ENCODE peak calls at places on chromosomes 3 and 15, in five cellular contexts. V is neural progenitor cell, H is A549, W is fibroblast of the aortic adventitia, P is astrocyte of the cerebellum. Q is an unnamed sample.

GRCh38 chr3:182244222-182244971 is 532.7 kb downstream of the SOX2 start:
- DNase-seq in V (no peak), H (no peak), W (no peak), P (no peak), Q (no peak)

GRCh38 chr3:50317303-50317702 is 5.2 kb downstream of the HYAL2 start:
- DNase-seq in V (no peak), H (no peak), W (no peak), P (no peak), Q (no peak)

GRCh38 chr3:23159929-23160328 is 43.2 kb upstream of the UBE2E2 start:
- DNase-seq in V (no peak), H (peak), W (peak), P (peak), Q (peak)

GRCh38 chr3:154135511-154136173 is 14.5 kb downstream of the ARHGEF26 start:
- DNase-seq in V (no peak), H (no peak), W (no peak), P (no peak), Q (no peak)

GRCh38 chr15:72288796-72289596 is 16.6 kb upstream of the PARP6 start:
- DNase-seq in V (no peak), H (no peak), W (no peak), P (no peak), Q (no peak)

GRCh38 chr15:67783303-67783702 is 42.0 kb upstream of the SKOR1 start:
- DNase-seq in V (no peak), H (no peak), W (no peak), P (no peak), Q (no peak)

GRCh38 chr15:74901612-74902063 is 5.0 kb downstream of the FAM219B start:
- DNase-seq in V (peak), H (peak), W (peak), P (no peak), Q (no peak)

GRCh38 chr3:159669024-159669476 is 319.6 kb upstream of the IL12A start:
- DNase-seq in V (no peak), H (peak), W (peak), P (no peak), Q (peak)

GRCh38 chr3:158713094-158713499 is 19.2 kb downstream of the RARRES1 start:
- DNase-seq in V (peak), H (no peak), W (peak), P (no peak), Q (no peak)

GRCh38 chr15:86066174-86066829 is 13.4 kb upstream of the AGBL1 start:
- DNase-seq in V (no peak), H (no peak), W (no peak), P (no peak), Q (no peak)

GRCh38 chr3:150324825-150325224 is 83.3 kb upstream of the TSC22D2 start:
- DNase-seq in V (no peak), H (no peak), W (no peak), P (no peak), Q (no peak)

GRCh38 chr3:43503067-43503728 is 118.6 kb downstream of the ANO10 start:
- DNase-seq in V (peak), H (peak), W (peak), P (peak), Q (no peak)

GRCh38 chr3:141233457-141234161 is 2.0 kb downstream of the PXYLP1 start:
- DNase-seq in V (no peak), H (no peak), W (no peak), P (no peak), Q (no peak)

GRCh38 chr3:20375302-20375701 is 189.3 kb upstream of the SGO1 start:
- DNase-seq in V (no peak), H (no peak), W (no peak), P (no peak), Q (no peak)

GRCh38 chr3:51355891-51356578 is 29.1 kb upstream of the MANF start:
- DNase-seq in V (no peak), H (no peak), W (no peak), P (no peak), Q (no peak)

GRCh38 chr3:194042947-194043346 is 93.0 kb upstream of the HES1 start:
- DNase-seq in V (no peak), H (peak), W (peak), P (peak), Q (peak)

GRCh38 chr3:8482960-8483665 is 18.5 kb upstream of the LMCD1 start:
- DNase-seq in V (no peak), H (peak), W (peak), P (peak), Q (peak)

GRCh38 chr3:48408823-48409281 is 21.0 kb downstream of the PLXNB1 start:
- DNase-seq in V (no peak), H (no peak), W (no peak), P (no peak), Q (no peak)

GRCh38 chr3:141313091-141313683 is 55.1 kb upstream of the ZBTB38 start:
- DNase-seq in V (no peak), H (no peak), W (no peak), P (no peak), Q (no peak)

GRCh38 chr15:101167366-101167790 is 84.5 kb downstream of the CHSY1 start:
- DNase-seq in V (no peak), H (no peak), W (peak), P (no peak), Q (no peak)

GRCh38 chr15:45630958-45631691 is 3.7 kb upstream of the SQOR start:
- DNase-seq in V (no peak), H (peak), W (peak), P (peak), Q (peak)

GRCh38 chr3:155701882-155702465 is 42.9 kb downstream of the PLCH1 start:
- DNase-seq in V (peak), H (peak), W (peak), P (peak), Q (peak)

GRCh38 chr3:63912768-63913588 is 795 bp upstream of the SCAANT1 start:
- DNase-seq in V (peak), H (peak), W (peak), P (peak), Q (peak)

GRCh38 chr3:98817546-98817945 is 54.4 kb downstream of the ST3GAL6 start:
- DNase-seq in V (peak), H (peak), W (peak), P (peak), Q (no peak)

GRCh38 chr3:194488007-194488742 is 1.4 kb upstream of the ATP13A3 start:
- DNase-seq in V (no peak), H (no peak), W (peak), P (no peak), Q (no peak)

GRCh38 chr3:4996771-4997291 is 17.6 kb downstream of the BHLHE40 start:
- DNase-seq in V (no peak), H (no peak), W (no peak), P (no peak), Q (no peak)

GRCh38 chr15:71374607-71375352 is 259.5 kb downstream of the THSD4 start:
- DNase-seq in V (no peak), H (no peak), W (peak), P (no peak), Q (no peak)

GRCh38 chr15:34810455-34811146 is 15.3 kb upstream of the ACTC1 start:
- DNase-seq in V (no peak), H (peak), W (peak), P (peak), Q (peak)

GRCh38 chr3:160808838-160809237 is 52.8 kb downstream of the PPM1L start:
- DNase-seq in V (no peak), H (no peak), W (no peak), P (no peak), Q (no peak)

GRCh38 chr15:52790166-52790708 is at the start of gene ONECUT1:
- DNase-seq in V (peak), H (peak), W (peak), P (no peak), Q (no peak)

GRCh38 chr3:38047896-38048295 is 8.9 kb downstream of the DLEC1 start:
- DNase-seq in V (no peak), H (no peak), W (no peak), P (no peak), Q (no peak)

GRCh38 chr3:186097317-186097662 is 11.6 kb downstream of the ETV5 start:
- DNase-seq in V (no peak), H (no peak), W (no peak), P (no peak), Q (no peak)

GRCh38 chr3:129305592-129306091 is 27.0 kb downstream of the HMCES start:
- DNase-seq in V (peak), H (no peak), W (peak), P (peak), Q (peak)

GRCh38 chr3:182793663-182794454 is 555 bp downstream of the ATP11B start:
- DNase-seq in V (peak), H (peak), W (peak), P (no peak), Q (no peak)

GRCh38 chr3:184096811-184097378 is at the start of gene HTR3E:
- DNase-seq in V (no peak), H (no peak), W (no peak), P (no peak), Q (no peak)

GRCh38 chr3:194828126-194828525 is 142.4 kb downstream of the FAM43A start:
- DNase-seq in V (no peak), H (no peak), W (no peak), P (no peak), Q (no peak)

GRCh38 chr3:18440053-18440768 is 15.1 kb upstream of the SATB1 start:
- DNase-seq in V (no peak), H (no peak), W (no peak), P (no peak), Q (no peak)
- H3K4me3 ChIP-seq in V (no peak), H (no peak), W (no peak), P (no peak), Q (no peak)

GRCh38 chr15:31001702-31002101 is 10.3 kb upstream of the MTMR10 start:
- DNase-seq in V (no peak), H (no peak), W (no peak), P (no peak), Q (no peak)
- H3K4me3 ChIP-seq in V (no peak), H (no peak), W (no peak), P (no peak), Q (no peak)

DNA sequence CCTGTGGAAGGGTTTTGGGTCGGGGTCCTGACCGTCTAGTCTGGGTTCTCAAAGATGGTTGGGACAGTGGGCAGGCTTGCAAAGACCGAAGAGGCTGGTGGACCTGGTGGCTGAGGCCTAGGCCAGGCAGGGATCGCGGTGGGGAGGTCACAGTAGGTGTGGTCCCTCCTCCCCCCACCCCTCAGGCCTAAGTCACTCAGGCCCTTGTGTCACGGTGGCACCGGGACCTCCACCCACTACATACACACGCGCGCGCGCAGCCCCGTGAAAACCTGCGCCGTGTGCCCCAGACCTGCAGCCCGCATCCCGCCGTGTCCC is 24.2 kb downstream of the SEC61A1 start:
- DNase-seq in V (no peak), H (no peak), W (no peak), P (no peak), Q (no peak)
- H3K4me3 ChIP-seq in V (peak), H (no peak), W (peak), P (peak), Q (peak)

GRCh38 chr3:167870201-167870600 is 134.7 kb downstream of the SERPINI1 start:
- DNase-seq in V (no peak), H (no peak), W (no peak), P (no peak), Q (no peak)
- H3K4me3 ChIP-seq in V (no peak), H (no peak), W (no peak), P (no peak), Q (no peak)

GRCh38 chr15:60477164-60477563 is 1.8 kb downstream of the ICE2 start:
- DNase-seq in V (no peak), H (no peak), W (no peak), P (no peak), Q (no peak)
- H3K4me3 ChIP-seq in V (peak), H (peak), W (peak), P (peak), Q (no peak)

GRCh38 chr3:173583496-173583895 is 186.0 kb downstream of the NLGN1 start:
- DNase-seq in V (peak), H (no peak), W (no peak), P (no peak), Q (no peak)
- H3K4me3 ChIP-seq in V (peak), H (no peak), W (no peak), P (no peak), Q (no peak)

GRCh38 chr3:188051801-188052228 is 102.1 kb upstream of the LPP start:
- DNase-seq in V (no peak), H (no peak), W (peak), P (no peak), Q (no peak)

GRCh38 chr3:188053710-188054379 is 100.1 kb upstream of the LPP start:
- DNase-seq in V (no peak), H (no peak), W (no peak), P (no peak), Q (no peak)

GRCh38 chr3:188052966-188053340 is 101.0 kb upstream of the LPP start:
- DNase-seq in V (no peak), H (no peak), W (no peak), P (no peak), Q (no peak)

GRCh38 chr3:188049890-188050530 is 103.9 kb upstream of the LPP start:
- DNase-seq in V (no peak), H (no peak), W (no peak), P (no peak), Q (no peak)

DNA sequence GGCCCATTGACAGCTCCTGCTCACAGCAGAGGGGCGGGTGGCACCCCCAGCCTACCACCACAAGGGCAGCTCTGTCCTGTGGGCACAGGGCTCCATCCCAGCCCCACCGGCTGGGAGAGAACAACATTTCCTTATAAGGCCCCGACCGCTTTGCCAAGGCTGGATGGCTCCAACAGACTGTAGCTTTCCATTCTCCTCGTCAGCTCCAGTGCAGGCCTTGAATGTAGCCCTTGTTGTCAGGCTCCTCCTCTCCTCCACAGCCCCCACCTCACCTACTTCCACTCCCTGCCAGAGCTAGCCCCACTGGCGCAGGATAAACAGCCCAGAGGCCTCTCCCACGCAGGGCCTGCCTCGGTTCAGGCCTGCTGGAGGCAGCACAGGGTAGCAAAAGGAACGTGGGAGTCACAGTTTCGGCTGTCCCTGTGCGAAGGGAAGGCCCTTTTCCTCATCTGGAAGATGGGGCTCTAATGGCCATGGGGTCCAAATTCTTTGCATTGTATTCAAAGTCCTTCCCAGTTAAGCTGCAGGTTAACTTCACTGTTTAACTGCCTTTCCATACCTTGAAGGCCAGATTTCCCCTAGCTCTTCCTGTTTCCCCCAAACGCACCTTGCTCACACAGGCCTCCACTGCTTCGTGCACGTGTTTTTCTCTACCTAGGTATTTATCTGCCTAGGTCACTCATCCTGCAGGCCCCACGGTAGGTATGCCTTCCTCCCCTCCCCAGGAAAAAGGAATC is 101.6 kb upstream of the LPP start:
- DNase-seq in V (peak), H (no peak), W (peak), P (no peak), Q (no peak)
- H3K4me3 ChIP-seq in V (no peak), H (no peak), W (no peak), P (no peak), Q (no peak)

GRCh38 chr3:54121404-54122045 is 827 bp upstream of the CACNA2D3 start:
- DNase-seq in V (peak), H (no peak), W (no peak), P (no peak), Q (no peak)

GRCh38 chr3:54120657-54121403 is 1.5 kb upstream of the CACNA2D3 start:
- DNase-seq in V (peak), H (peak), W (no peak), P (no peak), Q (no peak)

GRCh38 chr3:54123538-54124196 is 1.3 kb downstream of the CACNA2D3 start:
- DNase-seq in V (peak), H (no peak), W (peak), P (no peak), Q (no peak)

GRCh38 chr3:54122046-54122801 is at the start of gene CACNA2D3:
- DNase-seq in V (peak), H (no peak), W (no peak), P (no peak), Q (no peak)

GRCh38 chr3:54122802-54123537 is 618 bp downstream of the CACNA2D3 start:
- DNase-seq in V (peak), H (no peak), W (no peak), P (no peak), Q (no peak)
- H3K4me3 ChIP-seq in V (peak), H (peak), W (no peak), P (peak), Q (no peak)

Q was measured in skeletal muscle cell.